ENCODE peak calls at places on chromosomes 13 and 19, in nine cellular contexts. One of them, this sample, is unnamed.

GRCh38 chr19:35715355-35715809 is 2.4 kb upstream of the KMT2B start:
- DNase-seq in putamen: no peak
- DNase-seq in effector CD4-positive, alpha-beta T cell: no peak
- DNase-seq in T-cell: no peak
- DNase-seq in stimulated activated effector memory CD8-positive, alpha-beta T cell treated with anti-CD3 and anti-CD28 coated beads, Interleukin-12 subunit alpha, Interleukin-12 subunit beta, amount 100 ng/mL, for 72 hours: no peak
- DNase-seq in AG10803: no peak
- DNase-seq in anterior cingulate cortex: no peak
- DNase-seq in stimulated activated naive CD8-positive, alpha-beta T cell treated with anti-CD3 and anti-CD28 coated beads, Interleukin-15, amount 100 ng/mL, for 72 hours: no peak
- DNase-seq in lung: no peak
- DNase-seq in this sample: no peak

GRCh38 chr13:24745861-24746617 is 17.9 kb upstream of the RNF17 start:
- DNase-seq in stimulated activated effector memory CD8-positive, alpha-beta T cell treated with anti-CD3 and anti-CD28 coated beads, Interleukin-12 subunit alpha, Interleukin-12 subunit beta, amount 100 ng/mL, for 72 hours: no peak
- DNase-seq in AG10803: no peak
- DNase-seq in stimulated activated naive CD8-positive, alpha-beta T cell treated with anti-CD3 and anti-CD28 coated beads, Interleukin-15, amount 100 ng/mL, for 72 hours: no peak
- DNase-seq in anterior cingulate cortex: no peak
- DNase-seq in effector CD4-positive, alpha-beta T cell: no peak
- DNase-seq in T-cell: no peak
- DNase-seq in putamen: no peak
- DNase-seq in lung: no peak
- DNase-seq in this sample: no peak

GRCh38 chr19:45016388-45017314 is 15.4 kb downstream of the RELB start:
- DNase-seq in effector CD4-positive, alpha-beta T cell: peak
- DNase-seq in stimulated activated effector memory CD8-positive, alpha-beta T cell treated with anti-CD3 and anti-CD28 coated beads, Interleukin-12 subunit alpha, Interleukin-12 subunit beta, amount 100 ng/mL, for 72 hours: peak
- DNase-seq in stimulated activated naive CD8-positive, alpha-beta T cell treated with anti-CD3 and anti-CD28 coated beads, Interleukin-15, amount 100 ng/mL, for 72 hours: peak
- DNase-seq in putamen: peak
- DNase-seq in T-cell: peak
- DNase-seq in AG10803: peak
- DNase-seq in anterior cingulate cortex: peak
- DNase-seq in lung: peak
- DNase-seq in this sample: peak

GRCh38 chr13:80011448-80012212 is 329.3 kb downstream of the SPRY2 start:
- DNase-seq in lung: no peak
- DNase-seq in effector CD4-positive, alpha-beta T cell: no peak
- DNase-seq in T-cell: no peak
- DNase-seq in putamen: peak
- DNase-seq in stimulated activated naive CD8-positive, alpha-beta T cell treated with anti-CD3 and anti-CD28 coated beads, Interleukin-15, amount 100 ng/mL, for 72 hours: no peak
- DNase-seq in anterior cingulate cortex: no peak
- DNase-seq in stimulated activated effector memory CD8-positive, alpha-beta T cell treated with anti-CD3 and anti-CD28 coated beads, Interleukin-12 subunit alpha, Interleukin-12 subunit beta, amount 100 ng/mL, for 72 hours: no peak
- DNase-seq in AG10803: no peak
- DNase-seq in this sample: no peak

GRCh38 chr13:43669101-43669500 is 117.7 kb downstream of the ENOX1 start:
- DNase-seq in T-cell: no peak
- DNase-seq in stimulated activated effector memory CD8-positive, alpha-beta T cell treated with anti-CD3 and anti-CD28 coated beads, Interleukin-12 subunit alpha, Interleukin-12 subunit beta, amount 100 ng/mL, for 72 hours: no peak
- DNase-seq in anterior cingulate cortex: no peak
- DNase-seq in putamen: no peak
- DNase-seq in stimulated activated naive CD8-positive, alpha-beta T cell treated with anti-CD3 and anti-CD28 coated beads, Interleukin-15, amount 100 ng/mL, for 72 hours: no peak
- DNase-seq in AG10803: no peak
- DNase-seq in effector CD4-positive, alpha-beta T cell: no peak
- DNase-seq in lung: no peak
- DNase-seq in this sample: no peak

GRCh38 chr19:33395561-33396550 is 22.3 kb downstream of the CEBPG start:
- DNase-seq in stimulated activated effector memory CD8-positive, alpha-beta T cell treated with anti-CD3 and anti-CD28 coated beads, Interleukin-12 subunit alpha, Interleukin-12 subunit beta, amount 100 ng/mL, for 72 hours: no peak
- DNase-seq in stimulated activated naive CD8-positive, alpha-beta T cell treated with anti-CD3 and anti-CD28 coated beads, Interleukin-15, amount 100 ng/mL, for 72 hours: no peak
- DNase-seq in AG10803: peak
- DNase-seq in lung: peak
- DNase-seq in effector CD4-positive, alpha-beta T cell: no peak
- DNase-seq in putamen: no peak
- DNase-seq in T-cell: no peak
- DNase-seq in anterior cingulate cortex: no peak
- DNase-seq in this sample: no peak

GRCh38 chr19:51513968-51514367 is 12.4 kb upstream of the SIGLEC12 start:
- DNase-seq in stimulated activated naive CD8-positive, alpha-beta T cell treated with anti-CD3 and anti-CD28 coated beads, Interleukin-15, amount 100 ng/mL, for 72 hours: no peak
- DNase-seq in lung: no peak
- DNase-seq in anterior cingulate cortex: no peak
- DNase-seq in T-cell: no peak
- DNase-seq in putamen: no peak
- DNase-seq in AG10803: no peak
- DNase-seq in stimulated activated effector memory CD8-positive, alpha-beta T cell treated with anti-CD3 and anti-CD28 coated beads, Interleukin-12 subunit alpha, Interleukin-12 subunit beta, amount 100 ng/mL, for 72 hours: no peak
- DNase-seq in effector CD4-positive, alpha-beta T cell: no peak
- DNase-seq in this sample: no peak

GRCh38 chr19:1483067-1483978 is 4.3 kb upstream of the C19orf25 start:
- DNase-seq in effector CD4-positive, alpha-beta T cell: no peak
- DNase-seq in AG10803: no peak
- DNase-seq in T-cell: no peak
- DNase-seq in anterior cingulate cortex: no peak
- DNase-seq in stimulated activated naive CD8-positive, alpha-beta T cell treated with anti-CD3 and anti-CD28 coated beads, Interleukin-15, amount 100 ng/mL, for 72 hours: no peak
- DNase-seq in stimulated activated effector memory CD8-positive, alpha-beta T cell treated with anti-CD3 and anti-CD28 coated beads, Interleukin-12 subunit alpha, Interleukin-12 subunit beta, amount 100 ng/mL, for 72 hours: no peak
- DNase-seq in putamen: no peak
- DNase-seq in lung: no peak
- DNase-seq in this sample: no peak

GRCh38 chr19:56144816-56145215 is 3.7 kb downstream of the ZNF444 start:
- DNase-seq in putamen: no peak
- DNase-seq in stimulated activated effector memory CD8-positive, alpha-beta T cell treated with anti-CD3 and anti-CD28 coated beads, Interleukin-12 subunit alpha, Interleukin-12 subunit beta, amount 100 ng/mL, for 72 hours: no peak
- DNase-seq in AG10803: no peak
- DNase-seq in anterior cingulate cortex: no peak
- DNase-seq in T-cell: no peak
- DNase-seq in stimulated activated naive CD8-positive, alpha-beta T cell treated with anti-CD3 and anti-CD28 coated beads, Interleukin-15, amount 100 ng/mL, for 72 hours: no peak
- DNase-seq in lung: no peak
- DNase-seq in effector CD4-positive, alpha-beta T cell: no peak
- DNase-seq in this sample: no peak

GRCh38 chr13:67736646-67737420 is 506.7 kb upstream of the PCDH9 start:
- DNase-seq in effector CD4-positive, alpha-beta T cell: no peak
- DNase-seq in AG10803: peak
- DNase-seq in stimulated activated effector memory CD8-positive, alpha-beta T cell treated with anti-CD3 and anti-CD28 coated beads, Interleukin-12 subunit alpha, Interleukin-12 subunit beta, amount 100 ng/mL, for 72 hours: no peak
- DNase-seq in putamen: peak
- DNase-seq in lung: no peak
- DNase-seq in anterior cingulate cortex: no peak
- DNase-seq in stimulated activated naive CD8-positive, alpha-beta T cell treated with anti-CD3 and anti-CD28 coated beads, Interleukin-15, amount 100 ng/mL, for 72 hours: no peak
- DNase-seq in T-cell: no peak
- DNase-seq in this sample: no peak

GRCh38 chr13:100173203-100173602 is 84.3 kb downstream of the PCCA start:
- DNase-seq in putamen: no peak
- DNase-seq in effector CD4-positive, alpha-beta T cell: no peak
- DNase-seq in T-cell: no peak
- DNase-seq in lung: no peak
- DNase-seq in AG10803: no peak
- DNase-seq in anterior cingulate cortex: no peak
- DNase-seq in stimulated activated effector memory CD8-positive, alpha-beta T cell treated with anti-CD3 and anti-CD28 coated beads, Interleukin-12 subunit alpha, Interleukin-12 subunit beta, amount 100 ng/mL, for 72 hours: no peak
- DNase-seq in stimulated activated naive CD8-positive, alpha-beta T cell treated with anti-CD3 and anti-CD28 coated beads, Interleukin-15, amount 100 ng/mL, for 72 hours: no peak
- DNase-seq in this sample: no peak

GRCh38 chr13:44833626-44834025 is 155.6 kb downstream of the NUFIP1 start:
- DNase-seq in stimulated activated effector memory CD8-positive, alpha-beta T cell treated with anti-CD3 and anti-CD28 coated beads, Interleukin-12 subunit alpha, Interleukin-12 subunit beta, amount 100 ng/mL, for 72 hours: no peak
- DNase-seq in effector CD4-positive, alpha-beta T cell: no peak
- DNase-seq in stimulated activated naive CD8-positive, alpha-beta T cell treated with anti-CD3 and anti-CD28 coated beads, Interleukin-15, amount 100 ng/mL, for 72 hours: no peak
- DNase-seq in anterior cingulate cortex: no peak
- DNase-seq in putamen: no peak
- DNase-seq in T-cell: no peak
- DNase-seq in AG10803: no peak
- DNase-seq in lung: no peak
- DNase-seq in this sample: no peak

GRCh38 chr13:25811506-25811905 is 240.3 kb downstream of the SHISA2 start:
- DNase-seq in effector CD4-positive, alpha-beta T cell: no peak
- DNase-seq in lung: no peak
- DNase-seq in stimulated activated effector memory CD8-positive, alpha-beta T cell treated with anti-CD3 and anti-CD28 coated beads, Interleukin-12 subunit alpha, Interleukin-12 subunit beta, amount 100 ng/mL, for 72 hours: no peak
- DNase-seq in AG10803: no peak
- DNase-seq in putamen: no peak
- DNase-seq in T-cell: no peak
- DNase-seq in stimulated activated naive CD8-positive, alpha-beta T cell treated with anti-CD3 and anti-CD28 coated beads, Interleukin-15, amount 100 ng/mL, for 72 hours: no peak
- DNase-seq in anterior cingulate cortex: no peak
- DNase-seq in this sample: no peak

GRCh38 chr19:49475995-49476880 is 2.2 kb downstream of the FLT3LG start:
- DNase-seq in stimulated activated effector memory CD8-positive, alpha-beta T cell treated with anti-CD3 and anti-CD28 coated beads, Interleukin-12 subunit alpha, Interleukin-12 subunit beta, amount 100 ng/mL, for 72 hours: peak
- DNase-seq in stimulated activated naive CD8-positive, alpha-beta T cell treated with anti-CD3 and anti-CD28 coated beads, Interleukin-15, amount 100 ng/mL, for 72 hours: peak
- DNase-seq in lung: no peak
- DNase-seq in anterior cingulate cortex: peak
- DNase-seq in T-cell: peak
- DNase-seq in putamen: no peak
- DNase-seq in effector CD4-positive, alpha-beta T cell: peak
- DNase-seq in AG10803: no peak
- DNase-seq in this sample: no peak

GRCh38 chr19:49430678-49431329 is 5.6 kb downstream of the GFY start:
- DNase-seq in stimulated activated effector memory CD8-positive, alpha-beta T cell treated with anti-CD3 and anti-CD28 coated beads, Interleukin-12 subunit alpha, Interleukin-12 subunit beta, amount 100 ng/mL, for 72 hours: no peak
- DNase-seq in putamen: no peak
- DNase-seq in AG10803: no peak
- DNase-seq in stimulated activated naive CD8-positive, alpha-beta T cell treated with anti-CD3 and anti-CD28 coated beads, Interleukin-15, amount 100 ng/mL, for 72 hours: no peak
- DNase-seq in anterior cingulate cortex: no peak
- DNase-seq in effector CD4-positive, alpha-beta T cell: no peak
- DNase-seq in lung: no peak
- DNase-seq in T-cell: no peak
- DNase-seq in this sample: no peak

GRCh38 chr13:40238761-40239160 is 427.7 kb downstream of the FOXO1 start:
- DNase-seq in effector CD4-positive, alpha-beta T cell: no peak
- DNase-seq in lung: no peak
- DNase-seq in stimulated activated effector memory CD8-positive, alpha-beta T cell treated with anti-CD3 and anti-CD28 coated beads, Interleukin-12 subunit alpha, Interleukin-12 subunit beta, amount 100 ng/mL, for 72 hours: no peak
- DNase-seq in T-cell: no peak
- DNase-seq in stimulated activated naive CD8-positive, alpha-beta T cell treated with anti-CD3 and anti-CD28 coated beads, Interleukin-15, amount 100 ng/mL, for 72 hours: no peak
- DNase-seq in putamen: no peak
- DNase-seq in anterior cingulate cortex: no peak
- DNase-seq in AG10803: no peak
- DNase-seq in this sample: no peak

This sample was measured in dorsolateral prefrontal cortex.